ENCODE peak calls at places on chromosomes 13 and 19, in six cellular contexts. B is Peyer's patch, O is ovary, U is GM23338, X is mammary epithelial cell, I is bronchial epithelial cell. G is an unnamed sample.

GRCh38 chr19:34145741-34146202 is 26.5 kb upstream of the LSM14A start:
- DNase-seq in X (peak), O (peak), I (peak), U (peak), B (no peak), G (peak)

GRCh38 chr19:13681509-13681908 is 82.8 kb upstream of the MRI1 start:
- DNase-seq in I (no peak), U (no peak), B (no peak), O (no peak), X (no peak), G (no peak)

GRCh38 chr19:19468424-19469050 is 46.8 kb downstream of the TSSK6 start:
- DNase-seq in O (no peak), B (no peak), U (no peak), X (no peak), I (no peak), G (no peak)

GRCh38 chr13:35592457-35592856 is 116.0 kb upstream of the MAB21L1 start:
- DNase-seq in X (no peak), O (no peak), U (no peak), B (no peak), I (no peak), G (no peak)

GRCh38 chr13:110890279-110891150 is 24.4 kb downstream of the ANKRD10 start:
- DNase-seq in I (no peak), O (no peak), B (no peak), U (no peak), X (no peak), G (no peak)

GRCh38 chr19:3852614-3853254 is 16.1 kb downstream of the ZFR2 start:
- DNase-seq in U (no peak), X (peak), O (no peak), I (peak), B (peak), G (no peak)

GRCh38 chr13:72726721-72727416 is 560 bp downstream of the MZT1 start:
- DNase-seq in U (peak), B (peak), O (peak), X (peak), I (no peak), G (peak)

GRCh38 chr13:94209110-94209509 is 270.4 kb downstream of the DCT start:
- DNase-seq in U (no peak), X (no peak), B (no peak), O (no peak), I (no peak), G (no peak)

GRCh38 chr13:72457151-72457550 is 270.3 kb downstream of the MZT1 start:
- DNase-seq in X (no peak), I (no peak), O (no peak), U (peak), B (no peak), G (no peak)

GRCh38 chr19:46951236-46951986 is 68.2 kb upstream of the NPAS1 start:
- DNase-seq in B (peak), O (no peak), U (no peak), I (peak), X (peak), G (no peak)

GRCh38 chr19:4859697-4860096 is 7.8 kb downstream of the PLIN3 start:
- DNase-seq in X (no peak), U (no peak), O (no peak), I (no peak), B (no peak), G (no peak)

GRCh38 chr19:55345818-55346724 is 6.4 kb downstream of the KMT5C start:
- DNase-seq in U (no peak), B (peak), I (no peak), X (no peak), O (peak), G (no peak)

GRCh38 chr13:35554972-35555623 is 78.6 kb upstream of the MAB21L1 start:
- DNase-seq in O (no peak), X (no peak), U (no peak), B (no peak), I (peak), G (no peak)

GRCh38 chr19:20167020-20167644 is at the start of gene ZNF486:
- DNase-seq in I (peak), U (peak), O (peak), X (peak), B (peak), G (peak)

GRCh38 chr13:72645521-72645920 is 81.9 kb downstream of the MZT1 start:
- DNase-seq in O (no peak), U (no peak), I (no peak), X (no peak), B (no peak), G (no peak)

GRCh38 chr13:45828253-45828968 is 23.1 kb downstream of the SIAH3 start:
- DNase-seq in B (no peak), O (no peak), U (peak), X (no peak), I (no peak), G (no peak)

GRCh38 chr13:50850445-50850844 is 7.0 kb upstream of the DLEU7 start:
- DNase-seq in X (no peak), B (no peak), U (no peak), I (no peak), O (no peak), G (no peak)

GRCh38 chr19:35963514-35963913 is 27.3 kb downstream of the LRFN3 start:
- DNase-seq in I (peak), X (peak), O (peak), U (peak), B (no peak), G (no peak)

GRCh38 chr19:3612330-3612729 is 5.7 kb upstream of the TBXA2R start:
- DNase-seq in U (no peak), I (no peak), O (peak), X (no peak), B (no peak), G (no peak)

GRCh38 chr19:18608805-18609716 is 2.5 kb upstream of the CRLF1 start:
- DNase-seq in O (no peak), X (no peak), U (no peak), B (no peak), I (no peak), G (no peak)

GRCh38 chr13:25375727-25376358 is 4.1 kb downstream of the ATP8A2 start:
- DNase-seq in O (no peak), U (peak), X (peak), I (peak), B (no peak), G (peak)

GRCh38 chr19:45793178-45793564 is 526 bp upstream of the DMWD start:
- DNase-seq in U (no peak), I (no peak), O (no peak), B (no peak), X (no peak), G (no peak)

GRCh38 chr19:49534632-49535385 is 7.0 kb downstream of the RCN3 start:
- DNase-seq in X (no peak), I (no peak), U (no peak), O (peak), B (no peak), G (no peak)

GRCh38 chr13:51067376-51068125 is 43.5 kb downstream of the C13orf42 start:
- DNase-seq in X (no peak), B (no peak), U (no peak), I (no peak), O (no peak), G (no peak)

GRCh38 chr19:35673121-35673804 is 6.9 kb downstream of the UPK1A start:
- DNase-seq in U (peak), B (no peak), X (peak), I (peak), O (no peak), G (peak)

DNA sequence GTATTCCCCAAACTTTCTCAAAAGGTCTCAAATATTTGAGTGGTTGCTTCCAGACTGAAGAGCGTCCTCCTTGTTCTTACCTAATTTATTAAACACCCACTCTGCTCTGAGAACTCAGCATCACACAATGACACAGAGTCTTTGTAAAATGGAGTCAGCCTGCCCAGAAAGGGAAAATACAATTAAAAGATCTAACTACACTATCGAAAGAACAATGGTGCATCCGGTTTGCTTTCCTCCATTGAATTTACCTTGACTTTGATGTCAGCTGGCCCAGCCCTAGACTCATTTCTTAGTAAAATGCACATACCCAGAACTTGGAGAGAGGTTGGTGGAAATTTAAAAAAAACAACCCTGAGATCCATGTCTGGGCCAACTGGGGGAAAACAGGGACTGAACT is 120.7 kb upstream of the SERP2 start:
- DNase-seq in I (no peak), X (no peak), O (no peak), U (no peak), B (no peak), G (no peak)
- TF ChIP-seq CTCF in I (no peak), X (no peak), O (no peak), U (no peak), B (no peak), G (no peak)

GRCh38 chr19:17070421-17070820 is 4.8 kb downstream of the HAUS8 start:
- DNase-seq in X (no peak), U (no peak), I (no peak), B (no peak), O (no peak), G (no peak)

GRCh38 chr19:17073869-17074627 is 1.2 kb downstream of the HAUS8 start:
- DNase-seq in I (no peak), X (no peak), O (no peak), U (peak), B (no peak), G (peak)

GRCh38 chr19:17070912-17071311 is 4.3 kb downstream of the HAUS8 start:
- DNase-seq in O (no peak), I (no peak), U (no peak), X (no peak), B (no peak), G (no peak)

GRCh38 chr19:17074628-17075034 is 621 bp downstream of the HAUS8 start:
- DNase-seq in U (no peak), I (no peak), B (no peak), O (no peak), X (no peak), G (no peak)

GRCh38 chr19:17069249-17069648 is 6.0 kb downstream of the HAUS8 start:
- DNase-seq in B (no peak), U (peak), X (no peak), O (no peak), I (no peak), G (no peak)
- TF ChIP-seq CTCF in B (no peak), U (peak), X (no peak), O (no peak), I (no peak), G (no peak)

GRCh38 chr13:34164585-34164984 is 346.6 kb downstream of the RFC3 start:
- DNase-seq in X (peak), I (no peak), U (peak), O (no peak), B (no peak), G (no peak)
- TF ChIP-seq CTCF in X (peak), I (no peak), U (no peak), O (no peak), B (no peak), G (no peak)

GRCh38 chr19:39845621-39846175 is 481 bp downstream of the FBL start:
- DNase-seq in I (no peak), B (no peak), X (peak), O (peak), U (peak), G (no peak)
- TF ChIP-seq CTCF in I (peak), B (no peak), X (peak), O (no peak), U (peak), G (no peak)